ENCODE peak calls at places on chromosomes 13 and 19, in eight cellular contexts. S is WTC11; G is NCI-H1694 treated with DMSO at 0.1 percent for 48 hours; B is LHCN-M2; W is Calu3; N is activated T-helper 1 cell treated with anti-CD3 and anti-CD28 coated beads, Interleukin-2, amount 50 U/mL, for 16 hours; C is esophagus squamous epithelium; M is BJ. D is an unnamed sample.

GRCh38 chr13:113653264-113654174 is 4.5 kb downstream of the ATP4B start:
- DNase-seq in S (peak), G (no peak), B (no peak), W (no peak), N (no peak), C (no peak), M (no peak), D (no peak)

GRCh38 chr19:30795727-30796126 is 423.5 kb downstream of the ZNF536 start:
- DNase-seq in S (no peak), G (no peak), B (no peak), W (no peak), N (no peak), C (no peak), M (no peak), D (no peak)

GRCh38 chr19:14022469-14022868 is 5.5 kb upstream of the RLN3 start:
- DNase-seq in S (no peak), G (no peak), B (no peak), W (no peak), N (no peak), C (no peak), M (no peak), D (no peak)

GRCh38 chr13:98471895-98472294 is 105.0 kb downstream of the STK24 start:
- DNase-seq in S (no peak), G (no peak), B (no peak), W (no peak), N (no peak), C (no peak), M (no peak), D (no peak)

GRCh38 chr19:42185281-42185680 is 32.2 kb downstream of the DEDD2 start:
- DNase-seq in S (no peak), G (no peak), B (no peak), W (no peak), N (no peak), C (no peak), M (no peak), D (no peak)

GRCh38 chr19:3601021-3601420 is 5.7 kb downstream of the TBXA2R start:
- DNase-seq in S (no peak), G (no peak), B (no peak), W (no peak), N (no peak), C (no peak), M (no peak), D (no peak)

GRCh38 chr19:3910105-3910504 is 22.8 kb upstream of the NMRK2 start:
- DNase-seq in S (no peak), G (no peak), B (no peak), W (no peak), N (no peak), C (no peak), M (no peak), D (no peak)

GRCh38 chr13:99277629-99278028 is 19.4 kb upstream of the GPR18 start:
- DNase-seq in S (no peak), G (no peak), B (no peak), W (no peak), N (no peak), C (no peak), M (no peak), D (no peak)

GRCh38 chr13:37011002-37011401 is 10.4 kb downstream of the EXOSC8 start:
- DNase-seq in S (no peak), G (no peak), B (no peak), W (no peak), N (no peak), C (no peak), M (no peak), D (no peak)

GRCh38 chr13:40026174-40026585 is 370.7 kb downstream of the COG6 start:
- DNase-seq in S (no peak), G (no peak), B (peak), W (no peak), N (no peak), C (no peak), M (no peak), D (no peak)

GRCh38 chr19:32910874-32911273 is 41.3 kb upstream of the SLC7A9 start:
- DNase-seq in S (no peak), G (no peak), B (no peak), W (no peak), N (no peak), C (no peak), M (no peak), D (no peak)

GRCh38 chr13:24660023-24660806 is 20.0 kb upstream of the ATP12A start:
- DNase-seq in S (no peak), G (no peak), B (no peak), W (no peak), N (no peak), C (no peak), M (no peak), D (no peak)

GRCh38 chr19:16607819-16608218 is 20.2 kb downstream of the MED26 start:
- DNase-seq in S (no peak), G (no peak), B (no peak), W (no peak), N (no peak), C (no peak), M (no peak), D (no peak)

GRCh38 chr13:50645092-50645491 is 198.4 kb downstream of the DLEU7 start:
- DNase-seq in S (no peak), G (no peak), B (peak), W (no peak), N (no peak), C (no peak), M (no peak), D (no peak)

GRCh38 chr13:60790620-60791019 is 393.6 kb downstream of the TDRD3 start:
- DNase-seq in S (peak), G (no peak), B (no peak), W (no peak), N (no peak), C (no peak), M (no peak), D (peak)

GRCh38 chr13:106630162-106630561 is 62.2 kb upstream of the ARGLU1 start:
- DNase-seq in S (no peak), G (no peak), B (no peak), W (no peak), N (no peak), C (no peak), M (no peak), D (no peak)

GRCh38 chr19:29665215-29665825 is at the start of gene PLEKHF1:
- DNase-seq in S (peak), G (no peak), B (peak), W (peak), N (peak), C (no peak), M (no peak), D (peak)

GRCh38 chr19:50798116-50798942 is 8.1 kb downstream of the ACP4 start:
- DNase-seq in S (no peak), G (no peak), B (no peak), W (no peak), N (no peak), C (no peak), M (no peak), D (no peak)